ENCODE peak calls at places on chromosome 14, in ten cellular contexts. H is NCI-H2227 treated with DMSO at 0.1 percent for 48 hours; F is GM18507; E is lung; D is HEK293T; Q is transverse colon; Z is left ventricle myocardium superior; L is activated T-helper 1 cell treated with anti-CD3 and anti-CD28 coated beads, Interleukin-2, amount 50 U/mL, for 16 hours; B is activated CD4-positive, alpha-beta T cell treated with anti-CD3 and anti-CD28 coated beads, Interleukin-2, amount 10 ng/mL, durations not matched to agents 24 days and 14 days; Y is neural crest cell. K is an unnamed sample.

GRCh38 chr14:34980337-34980900 is 2.4 kb upstream of the SRP54 start:
- DNase-seq in Q (no peak), F (no peak), H (no peak), B (no peak), Y (no peak), Z (no peak), D (no peak), E (no peak), L (no peak), K (no peak)

GRCh38 chr14:63787995-63788946 is 60.4 kb upstream of the SGPP1 start:
- DNase-seq in D (no peak), Z (no peak), F (no peak), Y (no peak), H (no peak), E (no peak), B (no peak), L (no peak), Q (no peak), K (no peak)

GRCh38 chr14:34987180-34987579 is 4.4 kb downstream of the SRP54 start:
- DNase-seq in F (no peak), Y (no peak), H (no peak), D (no peak), E (no peak), B (no peak), Z (no peak), Q (no peak), L (no peak), K (no peak)

GRCh38 chr14:51653096-51653814 is 1.5 kb downstream of the FRMD6 start:
- DNase-seq in D (peak; percentile 16), B (peak; percentile 63), F (no peak), Z (no peak), H (no peak), E (no peak), Y (no peak), L (no peak), Q (no peak), K (no peak)

GRCh38 chr14:72779679-72780078 is 114.2 kb downstream of the DPF3 start:
- DNase-seq in B (peak; percentile 32), L (no peak), E (peak; percentile 13), H (no peak), F (no peak), Y (no peak), D (no peak), Z (no peak), Q (no peak), K (no peak)

GRCh38 chr14:34981743-34982420 is 910 bp upstream of the SRP54 start:
- DNase-seq in H (peak; percentile 53), Y (peak; percentile 45), L (no peak), D (peak; percentile 9), Q (peak; percentile 35), B (peak; percentile 82), F (no peak), E (peak; percentile 31), Z (no peak), K (no peak)

GRCh38 chr14:102731101-102731870 is 46.0 kb upstream of the TRAF3 start:
- DNase-seq in E (no peak), B (no peak), F (no peak), L (no peak), Z (no peak), H (no peak), D (no peak), Q (no peak), Y (no peak), K (no peak)

GRCh38 chr14:62428429-62429203 is 616.6 kb downstream of the KCNH5 start:
- DNase-seq in E (no peak), Q (no peak), L (no peak), B (no peak), D (no peak), H (no peak), F (no peak), Y (no peak), Z (no peak), K (no peak)

GRCh38 chr14:75295061-75295461 is 16.4 kb downstream of the FOS start:
- DNase-seq in Q (peak; percentile 83), L (no peak), B (peak; percentile 74), E (peak; percentile 69), F (no peak), D (peak; percentile 39), Y (peak; percentile 18), Z (peak; percentile 72), H (no peak), K (no peak)

GRCh38 chr14:72515779-72516770 is 377.8 kb downstream of the DPF3 start:
- DNase-seq in H (no peak), F (no peak), Q (no peak), D (no peak), Y (no peak), B (no peak), E (no peak), L (no peak), Z (peak; percentile 48), K (no peak)

GRCh38 chr14:102508410-102508773 is 1.2 kb downstream of the ANKRD9 start:
- DNase-seq in F (no peak), D (peak; percentile 31), Q (peak; percentile 89), H (no peak), L (no peak), B (no peak), Y (no peak), E (no peak), Z (peak; percentile 74), K (no peak)

GRCh38 chr14:99728981-99729451 is 44.9 kb downstream of the CYP46A1 start:
- DNase-seq in Q (no peak), L (no peak), E (no peak), B (no peak), Y (no peak), Z (no peak), H (no peak), F (no peak), D (no peak), K (no peak)

GRCh38 chr14:54610051-54610977 is 43.4 kb downstream of the SAMD4A start:
- DNase-seq in D (no peak), Z (no peak), B (no peak), F (no peak), Q (no peak), Y (no peak), L (no peak), H (no peak), E (no peak), K (no peak)

GRCh38 chr14:21476526-21476924 is 234 bp downstream of the RAB2B start:
- DNase-seq in F (peak; percentile 47), D (peak; percentile 68), Q (peak; percentile 94), L (no peak), Y (no peak), H (no peak), Z (peak; percentile 90), E (peak; percentile 90), B (no peak), K (peak; percentile 77)

GRCh38 chr14:67241416-67242362 is at the start of gene PALS1:
- DNase-seq in L (no peak), Z (no peak), D (peak; percentile 58), Q (no peak), E (peak; percentile 48), H (peak; percentile 52), B (no peak), Y (peak; percentile 74), F (no peak), K (no peak)

GRCh38 chr14:29339491-29339890 is 572.9 kb downstream of the FOXG1 start:
- DNase-seq in Y (no peak), F (no peak), D (no peak), H (no peak), Q (no peak), E (no peak), B (no peak), Z (no peak), L (no peak), K (no peak)

GRCh38 chr14:29463727-29464370 is 463.8 kb downstream of the PRKD1 start:
- DNase-seq in Z (no peak), B (no peak), E (no peak), D (peak; percentile 13), F (no peak), Q (no peak), Y (no peak), H (peak; percentile 66), L (no peak), K (no peak)

GRCh38 chr14:95833429-95833828 is 43.2 kb upstream of the TUNAR start:
- DNase-seq in Q (no peak), E (no peak), Y (no peak), Z (no peak), B (no peak), D (no peak), L (no peak), H (no peak), F (no peak), K (peak; percentile 9)

GRCh38 chr14:104202259-104203070 is 64.1 kb downstream of the KIF26A start:
- DNase-seq in B (no peak), Z (no peak), L (no peak), Q (peak; percentile 39), E (peak; percentile 50), F (no peak), H (no peak), D (no peak), Y (no peak), K (no peak)

GRCh38 chr14:56118611-56119181 is 485 bp downstream of the PELI2 start:
- DNase-seq in Z (peak; percentile 69), E (no peak), Y (no peak), Q (peak; percentile 26), H (no peak), L (no peak), D (no peak), B (peak; percentile 80), F (no peak), K (no peak)

K was measured in mesothelial cell of epicardium.